ENCODE peak calls at places on chromosomes 4 and X, in four cellular contexts. One of them, this sample, is unnamed.

GRCh38 chrX:72268601-72269365 is 8.3 kb downstream of the RPS4X start:
- DNase-seq in GM12878: no peak
- DNase-seq in K562: no peak
- DNase-seq in HepG2: no peak
- DNase-seq in this sample: no peak

GRCh38 chr4:153318696-153319320 is 25.7 kb upstream of the MND1 start:
- DNase-seq in GM12878: no peak
- DNase-seq in K562: peak
- DNase-seq in HepG2: peak
- DNase-seq in this sample: no peak

GRCh38 chr4:151206241-151207005 is 70.5 kb upstream of the PRSS48 start:
- DNase-seq in GM12878: no peak
- DNase-seq in K562: no peak
- DNase-seq in HepG2: no peak
- DNase-seq in this sample: no peak

GRCh38 chr4:161364681-161365080 is 799.1 kb downstream of the FSTL5 start:
- DNase-seq in GM12878: no peak
- DNase-seq in K562: no peak
- DNase-seq in HepG2: no peak
- DNase-seq in this sample: no peak

GRCh38 chr4:130336585-130337217 is 1240.7 kb downstream of the C4orf33 start:
- DNase-seq in GM12878: no peak
- DNase-seq in K562: no peak
- DNase-seq in HepG2: peak
- DNase-seq in this sample: no peak

GRCh38 chr4:71261633-71262121 is 77.1 kb upstream of the SLC4A4 start:
- DNase-seq in GM12878: peak
- DNase-seq in K562: no peak
- DNase-seq in HepG2: no peak
- DNase-seq in this sample: no peak

GRCh38 chr4:157888281-157888680 is 284.5 kb downstream of the GASK1B start:
- DNase-seq in GM12878: no peak
- DNase-seq in K562: no peak
- DNase-seq in HepG2: no peak
- DNase-seq in this sample: no peak

GRCh38 chrX:72080150-72080549 is 51.6 kb downstream of the RTL5 start:
- DNase-seq in GM12878: no peak
- DNase-seq in K562: no peak
- DNase-seq in HepG2: no peak
- DNase-seq in this sample: no peak

GRCh38 chr4:186770446-186771175 is 47.0 kb upstream of the FAT1 start:
- DNase-seq in GM12878: no peak
- DNase-seq in K562: no peak
- DNase-seq in HepG2: no peak
- DNase-seq in this sample: no peak

GRCh38 chrX:136055651-136056221 is 70.5 kb downstream of the SLC9A6 start:
- DNase-seq in GM12878: no peak
- DNase-seq in K562: no peak
- DNase-seq in HepG2: no peak
- DNase-seq in this sample: no peak

GRCh38 chr4:75248770-75249467 is 265.3 kb downstream of the RCHY1 start:
- DNase-seq in GM12878: no peak
- DNase-seq in K562: no peak
- DNase-seq in HepG2: no peak
- DNase-seq in this sample: no peak

GRCh38 chrX:9342581-9343051 is 122.2 kb upstream of the TBL1X start:
- DNase-seq in GM12878: no peak
- DNase-seq in K562: peak
- DNase-seq in HepG2: peak
- DNase-seq in this sample: peak

GRCh38 chrX:150848914-150849365 is 49.5 kb downstream of the CD99L2 start:
- DNase-seq in GM12878: no peak
- DNase-seq in K562: no peak
- DNase-seq in HepG2: peak
- DNase-seq in this sample: no peak

GRCh38 chr4:22692736-22693135 is at the start of gene GBA3:
- DNase-seq in GM12878: no peak
- DNase-seq in K562: no peak
- DNase-seq in HepG2: no peak
- DNase-seq in this sample: peak

DNA sequence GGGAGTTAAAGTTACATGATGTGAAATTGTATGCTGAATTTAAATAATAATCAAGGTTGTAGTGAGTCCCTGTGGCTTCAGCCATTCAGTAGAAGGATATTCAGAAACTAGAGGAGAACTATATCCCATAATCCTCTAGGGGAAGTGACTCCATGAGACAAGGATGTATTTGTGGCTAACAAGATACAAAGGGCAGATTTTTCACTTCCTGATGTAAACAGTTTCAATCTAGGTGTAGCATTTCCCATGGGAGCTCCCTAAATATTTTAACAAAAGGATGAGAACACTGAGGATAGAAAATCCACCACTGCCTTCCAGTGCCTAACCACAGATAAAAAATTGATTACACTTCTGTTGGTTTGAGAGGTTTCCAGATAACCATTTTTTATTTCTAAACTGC is 435.4 kb upstream of the TENM3 start:
- DNase-seq in GM12878: no peak
- DNase-seq in K562: no peak
- DNase-seq in HepG2: no peak
- DNase-seq in this sample: no peak
- TF ChIP-seq ESRRA in GM12878: no peak
- TF ChIP-seq ESRRA in K562: no peak
- TF ChIP-seq ESRRA in HepG2: no peak
- TF ChIP-seq ESRRA in this sample: no peak

GRCh38 chr4:5018096-5018495 is 1.2 kb downstream of the CYTL1 start:
- DNase-seq in GM12878: no peak
- DNase-seq in K562: no peak
- DNase-seq in HepG2: no peak
- DNase-seq in this sample: no peak

GRCh38 chr4:5018603-5019002 is 655 bp downstream of the CYTL1 start:
- DNase-seq in GM12878: no peak
- DNase-seq in K562: no peak
- DNase-seq in HepG2: no peak
- DNase-seq in this sample: no peak

GRCh38 chr4:5019796-5020195 is 538 bp upstream of the CYTL1 start:
- DNase-seq in GM12878: no peak
- DNase-seq in K562: no peak
- DNase-seq in HepG2: no peak
- DNase-seq in this sample: peak

GRCh38 chr4:5020341-5020740 is 1.1 kb upstream of the CYTL1 start:
- DNase-seq in GM12878: no peak
- DNase-seq in K562: no peak
- DNase-seq in HepG2: no peak
- DNase-seq in this sample: no peak

DNA sequence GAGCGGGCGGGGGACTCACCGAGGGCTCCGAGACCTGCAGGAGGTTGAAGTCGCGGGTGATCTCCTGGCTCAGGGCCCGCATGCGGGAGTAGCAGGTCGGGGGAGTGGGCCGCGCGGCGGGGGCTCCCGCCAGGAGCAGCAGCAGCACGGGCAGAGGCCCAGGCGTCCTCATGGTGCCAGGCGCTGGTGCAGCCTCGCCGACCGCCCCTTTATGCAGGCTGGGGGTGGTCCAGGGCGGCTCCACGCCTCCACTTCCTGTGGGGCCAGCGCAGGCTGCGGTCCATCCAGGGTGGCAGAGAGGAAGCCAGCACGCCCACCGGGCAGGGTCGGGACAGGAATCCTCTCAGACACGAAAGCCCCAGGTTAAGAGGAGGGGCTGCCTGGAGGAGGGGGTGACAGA is at the start of gene CYTL1:
- DNase-seq in GM12878: no peak
- DNase-seq in K562: no peak
- DNase-seq in HepG2: no peak
- DNase-seq in this sample: peak
- TF ChIP-seq NR2C2 in GM12878: no peak
- TF ChIP-seq NR2C2 in K562: no peak
- TF ChIP-seq NR2C2 in HepG2: no peak
- TF ChIP-seq NR2C2 in this sample: no peak

GRCh38 chr4:14853186-14853946 is 148.9 kb upstream of the CPEB2 start:
- DNase-seq in GM12878: no peak
- DNase-seq in K562: no peak
- DNase-seq in HepG2: no peak
- DNase-seq in this sample: no peak
- TF ChIP-seq ESRRA in GM12878: no peak
- TF ChIP-seq ESRRA in K562: no peak
- TF ChIP-seq ESRRA in HepG2: no peak
- TF ChIP-seq ESRRA in this sample: no peak

GRCh38 chr4:8241895-8242696 is 27.5 kb upstream of the HTRA3 start:
- DNase-seq in GM12878: no peak
- DNase-seq in K562: peak
- DNase-seq in HepG2: peak
- DNase-seq in this sample: peak
- TF ChIP-seq NR2C2 in GM12878: no peak
- TF ChIP-seq NR2C2 in K562: peak
- TF ChIP-seq NR2C2 in HepG2: no peak
- TF ChIP-seq NR2C2 in this sample: no peak

GRCh38 chr4:52358855-52359254 is 300.2 kb downstream of the USP46 start:
- DNase-seq in GM12878: no peak
- DNase-seq in K562: no peak
- DNase-seq in HepG2: no peak
- DNase-seq in this sample: no peak
- TF ChIP-seq ESRRA in GM12878: no peak
- TF ChIP-seq ESRRA in K562: no peak
- TF ChIP-seq ESRRA in HepG2: no peak
- TF ChIP-seq ESRRA in this sample: no peak

DNA sequence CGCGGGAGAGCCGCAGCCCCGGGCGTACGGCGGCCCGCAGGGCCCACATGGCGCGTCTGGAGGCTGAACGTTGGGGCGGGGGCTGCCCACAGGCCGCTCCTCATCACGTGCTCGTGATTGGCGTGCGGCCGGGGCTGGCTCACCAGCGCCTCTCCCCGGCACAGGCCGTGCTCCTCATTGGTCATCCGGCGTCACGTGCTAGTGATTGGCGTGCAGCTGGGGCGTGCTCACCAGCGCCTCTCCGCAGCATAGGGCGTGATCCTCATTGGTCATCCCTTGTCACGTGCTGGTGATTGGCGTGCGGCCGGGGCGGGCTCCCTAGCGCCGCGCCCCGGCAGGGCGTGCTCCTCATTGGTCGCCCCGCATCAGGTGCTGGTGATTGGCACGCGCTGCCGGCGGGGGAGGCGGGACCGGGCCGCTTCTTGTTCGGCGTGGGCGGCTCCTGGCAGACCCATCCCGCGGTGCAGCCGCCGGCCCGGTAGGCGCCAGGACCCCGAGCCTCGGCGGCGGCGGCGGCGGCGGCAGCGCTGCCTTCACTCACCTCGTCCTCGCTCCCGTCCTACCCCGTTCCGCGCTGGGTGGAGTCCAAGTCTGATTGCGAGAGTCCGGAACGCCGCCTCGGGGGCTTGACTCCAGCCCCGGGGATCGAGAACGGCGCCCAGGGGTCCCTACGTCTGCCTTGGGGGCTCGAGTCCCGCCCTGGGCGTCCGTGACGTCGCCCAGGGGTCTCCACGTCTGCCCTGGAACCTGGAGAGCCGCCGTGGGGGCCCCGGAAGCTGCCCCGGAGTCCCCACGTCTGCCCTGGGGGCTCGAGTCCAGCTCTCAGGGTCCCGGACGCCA is at the start of gene GTPBP6:
- DNase-seq in GM12878: peak
- DNase-seq in K562: peak
- DNase-seq in HepG2: peak
- DNase-seq in this sample: peak
- TF ChIP-seq NR2C2 in GM12878: no peak
- TF ChIP-seq NR2C2 in K562: no peak
- TF ChIP-seq NR2C2 in HepG2: no peak
- TF ChIP-seq NR2C2 in this sample: no peak

DNA sequence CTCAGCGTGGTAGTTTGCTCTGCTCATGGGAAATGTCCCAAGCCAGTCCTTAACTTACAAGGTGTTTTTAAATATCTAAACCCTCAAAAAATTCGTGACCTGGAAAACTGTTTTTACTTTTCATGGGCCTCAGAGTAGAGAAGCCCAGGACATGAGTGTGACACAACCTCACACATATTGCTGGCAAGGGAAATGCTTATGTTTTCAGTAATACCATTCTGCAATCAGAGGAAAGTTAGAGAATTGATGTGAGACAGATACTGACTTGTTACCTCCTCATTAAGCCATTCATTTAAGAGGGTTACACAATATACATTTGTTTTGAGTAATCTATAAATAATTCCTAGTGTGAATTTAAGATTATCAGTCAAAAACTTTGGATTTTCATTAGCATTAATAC is 209.5 kb downstream of the ARHGAP10 start:
- DNase-seq in GM12878: no peak
- DNase-seq in K562: no peak
- DNase-seq in HepG2: no peak
- DNase-seq in this sample: no peak
- TF ChIP-seq ESRRA in GM12878: no peak
- TF ChIP-seq ESRRA in K562: no peak
- TF ChIP-seq ESRRA in HepG2: no peak
- TF ChIP-seq ESRRA in this sample: no peak